ENCODE peak calls at places on chromosomes 11 and 22, in nine cellular contexts. O, A, T, G, H, S, R, U and N are unnamed samples.
A peak's percentile ranks its signal among the peaks of the same experiment; 100 is the strongest.

GRCh38 chr11:19561011-19561410 is 151.6 kb upstream of the NAV2 start:
- DNase-seq in O (no peak), A (no peak), T (no peak), G (no peak), H (no peak), S (no peak), R (no peak), U (no peak), N (no peak)

GRCh38 chr11:2574043-2574552 is 125.7 kb downstream of the KCNQ1OT1 start:
- DNase-seq in O (no peak), A (no peak), T (no peak), G (no peak), H (no peak), S (no peak), R (no peak), U (peak; percentile 43), N (no peak)

GRCh38 chr11:122293298-122294023 is 177.4 kb upstream of the BLID start:
- DNase-seq in O (no peak), A (no peak), T (no peak), G (no peak), H (no peak), S (no peak), R (no peak), U (peak; percentile 58), N (peak; percentile 38)

GRCh38 chr11:134275534-134276395 is at the start of gene GLB1L3:
- DNase-seq in O (peak; percentile 86), A (peak; percentile 71), T (peak; percentile 47), G (peak; percentile 77), H (peak; percentile 76), S (no peak), R (peak; percentile 21), U (peak; percentile 74), N (peak; percentile 73)

GRCh38 chr11:126345759-126346585 is 9.5 kb upstream of the ST3GAL4 start:
- DNase-seq in O (no peak), A (no peak), T (no peak), G (no peak), H (no peak), S (no peak), R (no peak), U (peak; percentile 97), N (no peak)

GRCh38 chr22:30486661-30487115 is 14.9 kb upstream of the SEC14L3 start:
- DNase-seq in O (no peak), A (no peak), T (no peak), G (no peak), H (no peak), S (no peak), R (peak; percentile 24), U (no peak), N (no peak)

GRCh38 chr11:86627776-86628455 is 44.5 kb downstream of the ME3 start:
- DNase-seq in O (no peak), A (no peak), T (no peak), G (no peak), H (no peak), S (no peak), R (no peak), U (no peak), N (no peak)

GRCh38 chr11:126146454-126147192 is 64.8 kb downstream of the RPUSD4 start:
- DNase-seq in O (peak; percentile 24), A (peak; percentile 63), T (peak; percentile 52), G (no peak), H (peak; percentile 96), S (no peak), R (no peak), U (no peak), N (peak; percentile 48)

GRCh38 chr11:79414644-79415317 is 26.0 kb downstream of the TENM4 start:
- DNase-seq in O (no peak), A (no peak), T (no peak), G (no peak), H (no peak), S (no peak), R (no peak), U (peak; percentile 95), N (no peak)